ENCODE peak calls at places on chromosomes 1 and 21, in eight cellular contexts. M, G, Z, L, Q, X, E and W are unnamed samples.

GRCh38 chr1:17725811-17726582 is 29.1 kb upstream of the ACTL8 start:
- DNase-seq in M (no peak), G (no peak), Z (no peak), L (no peak), Q (no peak), X (no peak), E (no peak), W (no peak)

GRCh38 chr1:61225478-61225877 is 143.1 kb downstream of the NFIA start:
- DNase-seq in M (no peak), G (no peak), Z (no peak), L (no peak), Q (no peak), X (no peak), E (no peak), W (no peak)

GRCh38 chr1:13700521-13701273 is 709 bp downstream of the PRDM2 start:
- DNase-seq in M (peak), G (peak), Z (no peak), L (peak), Q (no peak), X (peak), E (peak), W (peak)

GRCh38 chr1:5728956-5729355 is 263.3 kb downstream of the NPHP4 start:
- DNase-seq in M (no peak), G (no peak), Z (no peak), L (no peak), Q (no peak), X (no peak), E (no peak), W (peak)

GRCh38 chr1:162284206-162284955 is 92.3 kb downstream of the SPATA46 start:
- DNase-seq in M (no peak), G (no peak), Z (no peak), L (no peak), Q (no peak), X (no peak), E (no peak), W (no peak)

GRCh38 chr1:38685373-38685772 is 174.2 kb downstream of the RRAGC start:
- DNase-seq in M (no peak), G (no peak), Z (no peak), L (no peak), Q (no peak), X (no peak), E (no peak), W (no peak)

GRCh38 chr1:154998818-154999650 is 3.6 kb upstream of the ZBTB7B start:
- DNase-seq in M (peak), G (peak), Z (peak), L (peak), Q (no peak), X (peak), E (peak), W (peak)

GRCh38 chr1:169704797-169705196 is 6.6 kb downstream of the SELL start:
- DNase-seq in M (no peak), G (no peak), Z (no peak), L (no peak), Q (no peak), X (no peak), E (no peak), W (no peak)

GRCh38 chr1:227449727-227450420 is 113.5 kb upstream of the ZNF678 start:
- DNase-seq in M (no peak), G (no peak), Z (no peak), L (no peak), Q (no peak), X (no peak), E (no peak), W (no peak)

GRCh38 chr1:116945421-116945820 is 35.7 kb downstream of the PTGFRN start:
- DNase-seq in M (no peak), G (no peak), Z (no peak), L (no peak), Q (no peak), X (no peak), E (no peak), W (no peak)

GRCh38 chr21:29928537-29928936 is 11.3 kb downstream of the GRIK1 start:
- DNase-seq in M (no peak), G (no peak), Z (no peak), L (no peak), Q (no peak), X (peak), E (no peak), W (no peak)

GRCh38 chr1:183304466-183305122 is 113.6 kb downstream of the NMNAT2 start:
- DNase-seq in M (no peak), G (no peak), Z (no peak), L (no peak), Q (no peak), X (no peak), E (no peak), W (no peak)

GRCh38 chr1:224052767-224053166 is 61.1 kb upstream of the FBXO28 start:
- DNase-seq in M (no peak), G (no peak), Z (peak), L (peak), Q (peak), X (no peak), E (no peak), W (no peak)

GRCh38 chr1:161182214-161182613 is 4.9 kb upstream of the B4GALT3 start:
- DNase-seq in M (peak), G (peak), Z (peak), L (peak), Q (peak), X (no peak), E (peak), W (peak)

GRCh38 chr1:224880593-224881307 is 48.7 kb upstream of the DNAH14 start:
- DNase-seq in M (no peak), G (no peak), Z (no peak), L (no peak), Q (no peak), X (peak), E (no peak), W (no peak)

GRCh38 chr1:17409391-17409811 is 30.1 kb downstream of the RCC2 start:
- DNase-seq in M (no peak), G (no peak), Z (no peak), L (no peak), Q (no peak), X (no peak), E (no peak), W (no peak)

GRCh38 chr1:8422439-8423133 is 104.7 kb downstream of the SLC45A1 start:
- DNase-seq in M (peak), G (no peak), Z (peak), L (peak), Q (no peak), X (no peak), E (no peak), W (no peak)

GRCh38 chr1:17315542-17316130 is 7.6 kb downstream of the PADI4 start:
- DNase-seq in M (no peak), G (no peak), Z (no peak), L (no peak), Q (no peak), X (peak), E (no peak), W (peak)

GRCh38 chr1:172761581-172762025 is 102.7 kb downstream of the FASLG start:
- DNase-seq in M (no peak), G (no peak), Z (peak), L (peak), Q (peak), X (no peak), E (no peak), W (no peak)

GRCh38 chr1:156549831-156550230 is 22.5 kb downstream of the IQGAP3 start:
- DNase-seq in M (no peak), G (no peak), Z (no peak), L (no peak), Q (no peak), X (no peak), E (no peak), W (peak)

GRCh38 chr1:116765962-116766361 is 11.7 kb downstream of the CD2 start:
- DNase-seq in M (no peak), G (peak), Z (peak), L (no peak), Q (no peak), X (no peak), E (no peak), W (no peak)

GRCh38 chr1:203934651-203935050 is 73.3 kb downstream of the SNRPE start:
- DNase-seq in M (no peak), G (no peak), Z (no peak), L (no peak), Q (no peak), X (no peak), E (no peak), W (no peak)

GRCh38 chr1:109983380-109984189 is 980 bp upstream of the AHCYL1 start:
- DNase-seq in M (no peak), G (no peak), Z (no peak), L (no peak), Q (no peak), X (no peak), E (no peak), W (no peak)

GRCh38 chr1:160646711-160647328 is at the start of gene SLAMF1:
- DNase-seq in M (peak), G (peak), Z (no peak), L (no peak), Q (no peak), X (no peak), E (no peak), W (no peak)

GRCh38 chr1:182093781-182094180 is 32.3 kb upstream of the ZNF648 start:
- DNase-seq in M (no peak), G (no peak), Z (no peak), L (no peak), Q (no peak), X (no peak), E (no peak), W (no peak)

GRCh38 chr1:97243973-97244560 is 522.5 kb downstream of the PTBP2 start:
- DNase-seq in M (no peak), G (no peak), Z (peak), L (peak), Q (no peak), X (no peak), E (no peak), W (no peak)

GRCh38 chr1:160911441-160911840 is 26.5 kb upstream of the ITLN1 start:
- DNase-seq in M (no peak), G (no peak), Z (no peak), L (peak), Q (no peak), X (no peak), E (no peak), W (no peak)

GRCh38 chr1:6338685-6339084 is 54.9 kb downstream of the ACOT7 start:
- DNase-seq in M (no peak), G (no peak), Z (no peak), L (no peak), Q (no peak), X (peak), E (no peak), W (no peak)

GRCh38 chr1:8197493-8198282 is 120.2 kb upstream of the SLC45A1 start:
- DNase-seq in M (no peak), G (no peak), Z (peak), L (peak), Q (no peak), X (peak), E (no peak), W (peak)

GRCh38 chr21:38351961-38352521 is 95.2 kb downstream of the KCNJ15 start:
- DNase-seq in M (no peak), G (no peak), Z (peak), L (peak), Q (peak), X (peak), E (no peak), W (no peak)

GRCh38 chr1:2185880-2186855 is 8.4 kb downstream of the FAAP20 start:
- DNase-seq in M (no peak), G (no peak), Z (no peak), L (no peak), Q (no peak), X (no peak), E (no peak), W (no peak)

GRCh38 chr1:86990826-86991225 is 76.4 kb downstream of the HS2ST1 start:
- DNase-seq in M (no peak), G (no peak), Z (no peak), L (no peak), Q (no peak), X (no peak), E (no peak), W (no peak)

GRCh38 chr1:44531785-44532566 is 126.9 kb downstream of the RNF220 start:
- DNase-seq in M (no peak), G (no peak), Z (peak), L (peak), Q (peak), X (no peak), E (no peak), W (no peak)

GRCh38 chr1:246497331-246497915 is 9.7 kb downstream of the SMYD3 start:
- DNase-seq in M (no peak), G (no peak), Z (peak), L (peak), Q (no peak), X (peak), E (no peak), W (no peak)

GRCh38 chr1:156813750-156814570 is 2.7 kb downstream of the SH2D2A start:
- DNase-seq in M (peak), G (peak), Z (no peak), L (peak), Q (no peak), X (peak), E (peak), W (peak)

GRCh38 chr1:192539450-192540132 is 36.0 kb upstream of the RGS1 start:
- DNase-seq in M (no peak), G (no peak), Z (peak), L (peak), Q (peak), X (peak), E (no peak), W (no peak)

GRCh38 chr21:36700295-36700960 is 1.5 kb downstream of the SIM2 start:
- DNase-seq in M (no peak), G (no peak), Z (no peak), L (no peak), Q (no peak), X (no peak), E (no peak), W (no peak)

GRCh38 chr1:162670928-162671663 is 38.8 kb downstream of the DDR2 start:
- DNase-seq in M (no peak), G (no peak), Z (peak), L (peak), Q (no peak), X (no peak), E (no peak), W (no peak)